ENCODE peak calls at places on chromosomes 5 and 9, in five cellular contexts. V is tibial nerve; P is SK-N-SH; M is effector memory CD4-positive, alpha-beta T cell; U is neural progenitor cell. Y is an unnamed sample. For H3K9me3 and H3K4me1, the result is how much of the 10 kb centered on the place peaks cover.

GRCh38 chr5:54610197-54610898 is 92.8 kb downstream of the SNX18 start:
- DNase-seq in V (no peak), P (no peak), M (no peak), U (no peak), Y (no peak)

GRCh38 chr9:136239135-136239962 is 6.3 kb downstream of the QSOX2 start:
- DNase-seq in V (no peak), P (no peak), M (no peak), U (no peak), Y (peak)

GRCh38 chr9:98899399-98900056 is 44.2 kb upstream of the COL15A1 start:
- DNase-seq in V (no peak), P (no peak), M (no peak), U (no peak), Y (no peak)

GRCh38 chr5:378976-379742 is 57.6 kb downstream of the AHRR start:
- DNase-seq in V (no peak), P (peak), M (no peak), U (no peak), Y (no peak)

GRCh38 chr9:124415102-124415851 is at the start of gene PSMB7:
- DNase-seq in V (peak), P (peak), M (peak), U (peak), Y (peak)

GRCh38 chr9:3441197-3441816 is 84.5 kb downstream of the RFX3 start:
- DNase-seq in V (peak), P (peak), M (peak), U (peak), Y (peak)

GRCh38 chr5:78778538-78778937 is 130.0 kb upstream of the LHFPL2 start:
- DNase-seq in V (no peak), P (no peak), M (no peak), U (no peak), Y (no peak)

GRCh38 chr5:35354751-35355150 is 124.5 kb upstream of the PRLR start:
- DNase-seq in V (no peak), P (no peak), M (no peak), U (no peak), Y (no peak)

GRCh38 chr5:122863240-122863639 is 17.8 kb downstream of the SNX24 start:
- DNase-seq in V (no peak), P (no peak), M (no peak), U (no peak), Y (no peak)

GRCh38 chr9:97682242-97682641 is 14.9 kb downstream of the XPA start:
- DNase-seq in V (no peak), P (no peak), M (no peak), U (no peak), Y (peak)

GRCh38 chr9:88747768-88748167 is 212.8 kb downstream of the NXNL2 start:
- DNase-seq in V (peak), P (no peak), M (no peak), U (no peak), Y (no peak)

GRCh38 chr5:146825033-146825432 is 53.5 kb downstream of the PPP2R2B start:
- DNase-seq in V (no peak), P (no peak), M (no peak), U (peak), Y (peak)

GRCh38 chr9:72814083-72814482 is 138.8 kb downstream of the ALDH1A1 start:
- DNase-seq in V (no peak), P (no peak), M (no peak), U (no peak), Y (no peak)

GRCh38 chr5:98839469-98840383 is 66.3 kb downstream of the RGMB start:
- DNase-seq in V (no peak), P (peak), M (no peak), U (no peak), Y (no peak)

GRCh38 chr5:26761040-26761439 is 277.3 kb downstream of the CDH9 start:
- DNase-seq in V (no peak), P (no peak), M (no peak), U (no peak), Y (peak)

GRCh38 chr5:37886207-37886905 is 46.5 kb upstream of the GDNF start:
- DNase-seq in V (no peak), P (peak), M (no peak), U (peak), Y (no peak)

GRCh38 chr9:34086889-34087288 is 38.2 kb upstream of the UBAP2 start:
- DNase-seq in V (no peak), P (no peak), M (no peak), U (no peak), Y (no peak)

GRCh38 chr5:7856855-7857254 is 5.9 kb upstream of the CFAP90 start:
- DNase-seq in V (no peak), P (peak), M (no peak), U (peak), Y (peak)

DNA sequence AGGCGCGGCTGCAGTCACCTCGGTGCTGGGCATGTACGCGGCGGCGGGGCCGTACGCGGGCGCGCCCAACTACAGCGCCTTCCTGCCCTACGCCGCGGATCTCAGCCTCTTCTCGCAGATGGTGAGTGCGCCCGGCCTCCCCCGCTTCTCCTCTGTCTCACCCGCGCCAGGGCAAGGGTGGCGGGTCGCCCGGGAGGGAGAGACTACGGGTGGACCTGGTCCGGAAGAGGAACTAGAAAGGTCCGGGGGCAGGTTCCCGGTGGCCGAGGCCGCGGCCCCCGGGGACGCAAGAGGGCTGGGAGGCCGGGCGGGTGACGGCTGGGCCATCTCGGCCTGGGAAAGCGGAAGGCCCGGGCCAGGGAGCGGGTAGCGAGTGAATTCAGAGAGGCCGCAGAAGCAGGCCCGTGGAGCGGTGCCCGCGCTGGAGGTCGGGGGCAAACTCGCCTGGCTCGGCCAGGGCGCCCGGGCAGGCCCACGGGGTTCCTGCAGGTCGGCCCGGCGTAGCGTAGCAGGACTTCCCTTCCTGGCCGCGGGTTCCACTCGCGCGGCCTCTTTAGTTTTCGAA is 711 bp downstream of the IRX1 start:
- DNase-seq in V (no peak), P (peak), M (no peak), U (peak), Y (no peak)
- H3K4me3 ChIP-seq in V (no peak), P (no peak), M (no peak), U (peak), Y (no peak)

GRCh38 chr9:118262191-118262590 is 558.0 kb downstream of the TLR4 start:
- DNase-seq in V (no peak), P (no peak), M (no peak), U (no peak), Y (no peak)
- H3K9me3 ChIP-seq in V (under half), P (under half), M (under half), U (under half), Y (under half)

DNA sequence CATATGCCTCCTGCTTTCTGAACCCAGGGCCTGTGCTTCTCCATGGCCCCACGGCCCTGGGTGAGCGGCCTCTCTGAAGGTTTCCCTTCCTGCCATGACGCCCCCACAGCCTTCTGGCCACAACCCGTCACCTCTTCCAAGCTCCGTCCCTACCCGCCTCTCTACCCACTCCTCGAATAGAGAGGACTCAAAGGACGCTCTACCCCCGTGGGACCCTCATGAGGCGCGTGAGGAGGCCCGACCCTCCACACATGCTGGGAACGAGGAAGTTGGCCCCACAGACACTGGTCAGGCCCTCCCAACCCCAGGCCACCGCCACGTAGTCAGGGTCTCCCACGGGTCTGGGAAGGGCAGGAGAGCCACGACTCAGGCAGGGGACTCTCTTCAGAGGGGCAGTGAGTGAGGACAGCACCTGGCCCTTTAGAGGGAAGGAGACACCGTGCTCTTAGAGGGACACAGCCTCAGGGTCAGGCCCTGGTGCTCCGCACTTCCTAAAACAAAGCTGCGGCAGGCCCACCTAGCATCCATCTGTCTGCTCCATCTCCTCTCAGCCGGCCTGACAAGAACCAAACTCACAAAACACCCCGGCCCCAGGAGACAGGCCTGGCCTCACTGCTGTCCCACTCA is 5.3 kb downstream of the BRD3 start:
- DNase-seq in V (no peak), P (no peak), M (no peak), U (no peak), Y (no peak)
- H3K4me1 ChIP-seq in V (half or more), P (half or more), M (under half), U (under half), Y (under half)

DNA sequence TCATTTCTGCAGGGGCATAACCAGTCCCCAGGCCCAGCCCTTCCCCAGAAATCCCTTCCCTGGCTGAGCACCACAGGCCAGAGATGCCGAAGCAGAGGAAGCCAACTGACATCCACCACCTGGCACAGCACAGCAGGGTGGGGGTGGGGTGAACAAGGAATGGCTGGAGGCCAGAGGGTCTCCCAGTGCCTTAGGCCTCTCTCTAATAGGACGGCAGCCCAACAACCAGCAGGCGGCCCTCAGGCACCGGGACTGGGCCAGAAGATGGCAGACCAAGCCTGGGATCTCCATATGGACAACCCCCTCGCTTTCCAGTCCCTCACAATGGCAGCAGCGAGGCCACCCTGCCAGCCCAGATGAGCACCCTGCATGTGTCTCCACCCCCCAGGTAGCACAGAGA is 13.2 kb downstream of the PDLIM4 start:
- DNase-seq in V (no peak), P (no peak), M (no peak), U (no peak), Y (peak)
- H3K4me3 ChIP-seq in V (no peak), P (no peak), M (no peak), U (no peak), Y (no peak)

DNA sequence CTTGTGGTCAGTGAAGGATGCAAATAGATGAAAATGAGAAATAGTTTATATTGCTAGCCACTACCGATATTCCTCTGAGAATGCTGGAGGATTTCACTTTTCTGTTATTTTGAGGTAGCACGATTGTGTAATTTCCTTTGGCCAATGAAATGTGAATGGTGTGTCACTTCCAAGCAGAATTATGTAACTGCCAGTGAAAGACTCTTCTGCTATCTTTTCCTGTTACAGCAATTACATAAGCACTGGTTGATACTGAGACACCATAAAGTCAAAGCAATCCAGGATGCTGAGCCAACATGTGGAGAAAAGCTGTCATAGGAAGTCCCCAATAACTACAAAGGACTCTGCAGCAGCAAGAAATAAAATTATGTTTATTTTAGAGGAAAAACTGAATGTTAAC is 3.5 kb upstream of the PCDHA2 start:
- DNase-seq in V (no peak), P (no peak), M (no peak), U (no peak), Y (no peak)
- H3K9me3 ChIP-seq in V (under half), P (under half), M (under half), U (under half), Y (under half)

GRCh38 chr5:39414429-39414828 is 10.4 kb downstream of the DAB2 start:
- DNase-seq in V (no peak), P (no peak), M (no peak), U (no peak), Y (no peak)

GRCh38 chr5:39417979-39418378 is 6.8 kb downstream of the DAB2 start:
- DNase-seq in V (no peak), P (no peak), M (no peak), U (no peak), Y (no peak)

GRCh38 chr5:39411985-39412384 is 12.8 kb downstream of the DAB2 start:
- DNase-seq in V (no peak), P (no peak), M (no peak), U (no peak), Y (no peak)

GRCh38 chr5:39412995-39413394 is 11.8 kb downstream of the DAB2 start:
- DNase-seq in V (no peak), P (no peak), M (no peak), U (no peak), Y (no peak)

GRCh38 chr5:39415186-39415585 is 9.6 kb downstream of the DAB2 start:
- DNase-seq in V (no peak), P (no peak), M (no peak), U (no peak), Y (no peak)
- H3K4me1 ChIP-seq in V (half or more), P (under half), M (under half), U (under half), Y (under half)

GRCh38 chr5:179344301-179345178 is 721 bp downstream of the ADAMTS2 start:
- DNase-seq in V (no peak), P (peak), M (no peak), U (no peak), Y (no peak)
- H3K4me3 ChIP-seq in V (peak), P (no peak), M (no peak), U (peak), Y (peak)

GRCh38 chr9:61673247-61673646 is 483.4 kb downstream of the SPATA31A7 start:
- DNase-seq in V (no peak), P (no peak), M (no peak), U (no peak), Y (no peak)

GRCh38 chr9:61673664-61674381 is 484.0 kb downstream of the SPATA31A7 start:
- DNase-seq in V (no peak), P (peak), M (no peak), U (no peak), Y (no peak)

GRCh38 chr9:61670616-61671015 is 480.8 kb downstream of the SPATA31A7 start:
- DNase-seq in V (no peak), P (no peak), M (no peak), U (no peak), Y (no peak)

GRCh38 chr9:61669352-61669751 is 479.5 kb downstream of the SPATA31A7 start:
- DNase-seq in V (no peak), P (no peak), M (no peak), U (no peak), Y (no peak)

GRCh38 chr9:61671276-61671973 is 481.6 kb downstream of the SPATA31A7 start:
- DNase-seq in V (no peak), P (peak), M (no peak), U (no peak), Y (no peak)
- H3K9me3 ChIP-seq in V (under half), P (under half), M (under half), U (under half), Y (under half)

GRCh38 chr5:134130239-134130945 is 15.9 kb downstream of the TCF7 start:
- DNase-seq in V (no peak), P (no peak), M (no peak), U (no peak), Y (no peak)

GRCh38 chr5:134128648-134128995 is 14.1 kb downstream of the TCF7 start:
- DNase-seq in V (no peak), P (no peak), M (no peak), U (no peak), Y (no peak)

GRCh38 chr5:134131165-134131564 is 16.7 kb downstream of the TCF7 start:
- DNase-seq in V (no peak), P (no peak), M (no peak), U (no peak), Y (no peak)

GRCh38 chr5:134127988-134128647 is 13.6 kb downstream of the TCF7 start:
- DNase-seq in V (no peak), P (no peak), M (no peak), U (no peak), Y (no peak)

DNA sequence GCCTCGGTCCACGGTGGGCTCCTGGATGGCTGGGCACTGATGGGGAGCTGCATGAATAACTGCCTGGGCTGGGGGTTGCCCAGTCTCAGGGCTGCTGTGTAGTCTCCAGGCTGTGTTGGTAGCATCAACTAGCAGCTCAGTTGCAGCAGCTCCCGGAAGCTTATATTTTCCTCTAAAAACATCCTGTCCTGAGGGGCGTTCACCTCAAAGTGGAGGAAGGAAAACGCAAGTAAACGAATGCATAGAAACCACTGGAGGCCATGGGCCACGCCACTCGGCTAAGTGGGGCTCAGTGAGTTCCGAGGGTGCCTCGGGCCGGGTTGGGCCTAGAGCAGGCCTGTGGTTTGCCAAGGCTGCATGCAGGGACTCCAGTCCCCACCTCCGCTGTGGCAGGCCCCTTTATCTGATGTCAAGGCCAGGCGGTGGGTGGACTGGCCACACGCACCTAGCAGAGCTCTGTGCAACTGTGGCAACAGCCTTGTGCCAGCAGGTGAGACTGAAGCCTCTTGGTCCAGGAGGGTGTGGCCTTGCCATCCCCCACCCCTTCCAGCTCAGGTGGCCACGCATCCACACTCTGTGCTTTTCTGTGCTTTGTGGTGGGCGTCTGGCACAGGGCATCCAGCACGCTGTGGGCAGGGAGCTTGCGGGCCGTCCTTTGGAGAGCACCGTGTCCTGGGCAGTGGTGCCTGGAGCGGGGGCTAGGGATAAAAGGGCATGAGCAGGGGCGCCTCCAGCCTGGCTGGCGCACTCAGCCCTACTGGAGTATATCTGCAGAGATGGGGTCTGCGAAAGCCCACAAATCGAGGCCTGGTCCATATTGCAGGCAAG is 15.1 kb downstream of the TCF7 start:
- DNase-seq in V (no peak), P (peak), M (no peak), U (no peak), Y (no peak)
- H3K4me1 ChIP-seq in V (half or more), P (half or more), M (half or more), U (under half), Y (under half)

Y was measured in HAP-1.